ENCODE peak calls at places on chromosomes 6 and 20, in four cellular contexts. G, A, H and K are unnamed samples.

GRCh38 chr20:32646486-32646885 is 27.3 kb downstream of the C20orf203 start:
- DNase-seq in A (no peak), G (no peak), H (no peak), K (no peak)

GRCh38 chr6:137867685-137868509 is 838 bp downstream of the TNFAIP3 start:
- DNase-seq in H (peak), G (peak), A (no peak), K (no peak)

GRCh38 chr6:36780517-36781210 is 58.6 kb downstream of the CPNE5 start:
- DNase-seq in H (no peak), G (no peak), A (no peak), K (no peak)

GRCh38 chr20:6818033-6818808 is 50.7 kb downstream of the BMP2 start:
- DNase-seq in A (no peak), G (no peak), H (no peak), K (no peak)

GRCh38 chr20:57869951-57870315 is 160.1 kb upstream of the PMEPA1 start:
- DNase-seq in G (no peak), A (no peak), H (no peak), K (no peak)

GRCh38 chr20:44888226-44889103 is 3.0 kb downstream of the YWHAB start:
- DNase-seq in A (peak), H (no peak), G (no peak), K (no peak)

GRCh38 chr6:53894086-53894485 is 99.3 kb downstream of the LRRC1 start:
- DNase-seq in A (no peak), H (no peak), G (no peak), K (no peak)

GRCh38 chr20:20369353-20370086 is 1.6 kb downstream of the INSM1 start:
- DNase-seq in H (no peak), A (peak), G (no peak), K (no peak)

GRCh38 chr20:62837790-62838458 is 21.1 kb downstream of the COL9A3 start:
- DNase-seq in G (no peak), A (no peak), H (no peak), K (no peak)

GRCh38 chr6:30826961-30827342 is 57.4 kb upstream of the DDR1 start:
- DNase-seq in A (peak), H (no peak), G (peak), K (no peak)

GRCh38 chr20:62816879-62817873 is at the start of gene COL9A3:
- DNase-seq in G (no peak), H (no peak), A (no peak), K (no peak)

GRCh38 chr6:144778773-144779531 is 493.8 kb downstream of the UTRN start:
- DNase-seq in A (peak), H (no peak), G (no peak), K (no peak)

GRCh38 chr6:97203343-97203742 is 79.7 kb downstream of the MMS22L start:
- DNase-seq in H (no peak), A (no peak), G (no peak), K (no peak)

GRCh38 chr6:100553243-100553642 is 88.5 kb upstream of the SIM1 start:
- DNase-seq in A (no peak), G (no peak), H (no peak), K (no peak)

GRCh38 chr6:85347787-85348186 is 102.1 kb upstream of the NT5E start:
- DNase-seq in A (no peak), G (no peak), H (no peak), K (no peak)

GRCh38 chr20:25025091-25025861 is 32.7 kb downstream of the ACSS1 start:
- DNase-seq in G (no peak), A (no peak), H (no peak), K (peak)

GRCh38 chr6:81937296-81937937 is 184.9 kb upstream of the TENT5A start:
- DNase-seq in H (no peak), G (no peak), A (no peak), K (no peak)

GRCh38 chr6:75272145-75272840 is 12.3 kb downstream of the TMEM30A start:
- DNase-seq in A (no peak), H (no peak), G (no peak), K (no peak)

GRCh38 chr6:132714160-132714559 is 305 bp upstream of the VNN1 start:
- DNase-seq in G (no peak), H (no peak), A (no peak), K (no peak)

GRCh38 chr20:8454137-8454712 is 322.2 kb downstream of the PLCB1 start:
- DNase-seq in G (no peak), H (no peak), A (peak), K (peak)

GRCh38 chr6:57147401-57147800 is 24.7 kb upstream of the BAG2 start:
- DNase-seq in A (no peak), H (no peak), G (no peak), K (no peak)

GRCh38 chr6:56840467-56841371 is 114.2 kb upstream of the BEND6 start:
- DNase-seq in A (peak), G (no peak), H (no peak), K (no peak)

GRCh38 chr6:126176266-126176665 is 163.6 kb upstream of the CENPW start:
- DNase-seq in H (no peak), G (no peak), A (peak), K (no peak)